ENCODE peak calls at places on chromosomes 12 and 14, in five cellular contexts. One of them, this sample, is unnamed.

GRCh38 chr12:109130755-109131521 is 14.6 kb downstream of the ACACB start:
- DNase-seq in left lung: no peak
- DNase-seq in HFFc6: no peak
- DNase-seq in H9: no peak
- DNase-seq in heart right ventricle: peak
- DNase-seq in this sample: no peak

GRCh38 chr12:6603095-6603567 is 4.0 kb downstream of the CHD4 start:
- DNase-seq in left lung: no peak
- DNase-seq in HFFc6: no peak
- DNase-seq in H9: peak
- DNase-seq in heart right ventricle: peak
- DNase-seq in this sample: no peak

GRCh38 chr14:69287096-69287991 is 27.4 kb downstream of the GALNT16 start:
- DNase-seq in left lung: no peak
- DNase-seq in HFFc6: no peak
- DNase-seq in H9: peak
- DNase-seq in heart right ventricle: no peak
- DNase-seq in this sample: no peak

GRCh38 chr12:110543252-110543959 is 39.7 kb downstream of the PPTC7 start:
- DNase-seq in left lung: no peak
- DNase-seq in HFFc6: no peak
- DNase-seq in H9: no peak
- DNase-seq in heart right ventricle: peak
- DNase-seq in this sample: no peak

GRCh38 chr12:68340404-68341270 is 8.5 kb upstream of the MDM1 start:
- DNase-seq in left lung: no peak
- DNase-seq in HFFc6: no peak
- DNase-seq in H9: no peak
- DNase-seq in heart right ventricle: no peak
- DNase-seq in this sample: no peak

GRCh38 chr12:89208661-89209096 is 143.6 kb downstream of the DUSP6 start:
- DNase-seq in left lung: no peak
- DNase-seq in HFFc6: no peak
- DNase-seq in H9: no peak
- DNase-seq in heart right ventricle: no peak
- DNase-seq in this sample: no peak

GRCh38 chr14:23119362-23120327 is 590 bp upstream of the CEBPE start:
- DNase-seq in left lung: no peak
- DNase-seq in HFFc6: no peak
- DNase-seq in H9: no peak
- DNase-seq in heart right ventricle: no peak
- DNase-seq in this sample: no peak

GRCh38 chr14:102514987-102515733 is 5.6 kb upstream of the ANKRD9 start:
- DNase-seq in left lung: no peak
- DNase-seq in HFFc6: no peak
- DNase-seq in H9: no peak
- DNase-seq in heart right ventricle: no peak
- DNase-seq in this sample: no peak

GRCh38 chr14:92886337-92886736 is 36.6 kb upstream of the CHGA start:
- DNase-seq in left lung: no peak
- DNase-seq in HFFc6: no peak
- DNase-seq in H9: no peak
- DNase-seq in heart right ventricle: no peak
- DNase-seq in this sample: no peak

GRCh38 chr14:95025941-95026340 is 131.4 kb downstream of the DICER1 start:
- DNase-seq in left lung: no peak
- DNase-seq in HFFc6: no peak
- DNase-seq in H9: no peak
- DNase-seq in heart right ventricle: no peak
- DNase-seq in this sample: no peak

GRCh38 chr12:103093499-103094106 is 136.1 kb downstream of the ASCL1 start:
- DNase-seq in left lung: no peak
- DNase-seq in HFFc6: no peak
- DNase-seq in H9: no peak
- DNase-seq in heart right ventricle: no peak
- DNase-seq in this sample: no peak

GRCh38 chr14:23160924-23161522 is 22.4 kb downstream of the SLC7A8 start:
- DNase-seq in left lung: no peak
- DNase-seq in HFFc6: peak
- DNase-seq in H9: peak
- DNase-seq in heart right ventricle: no peak
- DNase-seq in this sample: no peak

GRCh38 chr12:132638541-132639408 is 20.2 kb downstream of the P2RX2 start:
- DNase-seq in left lung: no peak
- DNase-seq in HFFc6: peak
- DNase-seq in H9: peak
- DNase-seq in heart right ventricle: no peak
- DNase-seq in this sample: no peak

GRCh38 chr14:95315156-95315555 is 4.6 kb downstream of the CLMN start:
- DNase-seq in left lung: no peak
- DNase-seq in HFFc6: no peak
- DNase-seq in H9: no peak
- DNase-seq in heart right ventricle: no peak
- DNase-seq in this sample: peak

GRCh38 chr12:52027085-52027843 is 20.5 kb downstream of the TAMALIN start:
- DNase-seq in left lung: peak
- DNase-seq in HFFc6: no peak
- DNase-seq in H9: no peak
- DNase-seq in heart right ventricle: peak
- DNase-seq in this sample: no peak

GRCh38 chr14:77055981-77056380 is 27.5 kb upstream of the IRF2BPL start:
- DNase-seq in left lung: no peak
- DNase-seq in HFFc6: no peak
- DNase-seq in H9: no peak
- DNase-seq in heart right ventricle: no peak
- DNase-seq in this sample: no peak

GRCh38 chr14:76352639-76353281 is 23.2 kb upstream of the ESRRB start:
- DNase-seq in left lung: peak
- DNase-seq in HFFc6: no peak
- DNase-seq in H9: peak
- DNase-seq in heart right ventricle: peak
- DNase-seq in this sample: no peak

GRCh38 chr12:1583421-1584078 is 10.8 kb downstream of the FBXL14 start:
- DNase-seq in left lung: no peak
- DNase-seq in HFFc6: peak
- DNase-seq in H9: peak
- DNase-seq in heart right ventricle: no peak
- DNase-seq in this sample: no peak

GRCh38 chr14:54000341-54000811 is 43.8 kb upstream of the BMP4 start:
- DNase-seq in left lung: no peak
- DNase-seq in HFFc6: peak
- DNase-seq in H9: no peak
- DNase-seq in heart right ventricle: no peak
- DNase-seq in this sample: no peak

GRCh38 chr14:36835145-36835544 is 173.5 kb downstream of the PAX9 start:
- DNase-seq in left lung: no peak
- DNase-seq in HFFc6: no peak
- DNase-seq in H9: no peak
- DNase-seq in heart right ventricle: no peak
- DNase-seq in this sample: no peak

DNA sequence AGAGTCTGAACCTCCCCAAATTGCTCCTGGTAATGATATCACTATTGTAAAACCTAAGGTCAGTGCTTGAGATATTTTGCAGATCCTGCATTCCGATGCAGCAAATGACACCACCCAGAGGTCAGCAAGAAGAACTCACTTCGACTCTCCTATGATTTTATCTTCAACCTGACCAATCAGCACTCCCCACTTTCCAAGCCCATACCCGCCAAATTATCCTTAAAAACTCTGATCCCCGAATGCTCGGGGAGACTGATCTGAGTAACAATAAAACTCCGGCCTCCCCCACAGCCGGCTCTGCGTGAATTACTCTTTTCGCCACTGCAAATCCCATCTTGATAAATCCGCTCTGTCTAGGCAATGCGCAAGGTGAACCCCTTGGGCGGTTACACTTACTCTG is 1.2 kb downstream of the NPC2 start:
- DNase-seq in left lung: no peak
- DNase-seq in HFFc6: peak
- DNase-seq in H9: no peak
- DNase-seq in heart right ventricle: no peak
- DNase-seq in this sample: no peak
- TF ChIP-seq CTCF in left lung: no peak
- TF ChIP-seq CTCF in HFFc6: peak
- TF ChIP-seq CTCF in H9: peak
- TF ChIP-seq CTCF in heart right ventricle: peak
- TF ChIP-seq CTCF in this sample: peak

GRCh38 chr12:18339633-18340032 is 78.3 kb downstream of the PIK3C2G start:
- DNase-seq in left lung: no peak
- DNase-seq in HFFc6: no peak
- DNase-seq in H9: no peak
- DNase-seq in heart right ventricle: no peak
- DNase-seq in this sample: no peak

GRCh38 chr12:18340796-18341195 is 79.5 kb downstream of the PIK3C2G start:
- DNase-seq in left lung: no peak
- DNase-seq in HFFc6: no peak
- DNase-seq in H9: no peak
- DNase-seq in heart right ventricle: no peak
- DNase-seq in this sample: no peak

GRCh38 chr12:18340186-18340585 is 78.9 kb downstream of the PIK3C2G start:
- DNase-seq in left lung: no peak
- DNase-seq in HFFc6: no peak
- DNase-seq in H9: no peak
- DNase-seq in heart right ventricle: no peak
- DNase-seq in this sample: no peak

GRCh38 chr12:18343708-18344107 is 82.4 kb downstream of the PIK3C2G start:
- DNase-seq in left lung: no peak
- DNase-seq in HFFc6: no peak
- DNase-seq in H9: no peak
- DNase-seq in heart right ventricle: no peak
- DNase-seq in this sample: no peak

GRCh38 chr12:18345021-18345735 is 83.9 kb downstream of the PIK3C2G start:
- DNase-seq in left lung: no peak
- DNase-seq in HFFc6: no peak
- DNase-seq in H9: no peak
- DNase-seq in heart right ventricle: no peak
- DNase-seq in this sample: no peak
- TF ChIP-seq CTCF in left lung: no peak
- TF ChIP-seq CTCF in HFFc6: peak
- TF ChIP-seq CTCF in H9: no peak
- TF ChIP-seq CTCF in heart right ventricle: no peak
- TF ChIP-seq CTCF in this sample: no peak

GRCh38 chr14:79408696-79409095 is 802.6 kb downstream of the DIO2 start:
- DNase-seq in left lung: no peak
- DNase-seq in HFFc6: no peak
- DNase-seq in H9: no peak
- DNase-seq in heart right ventricle: no peak
- DNase-seq in this sample: no peak
- TF ChIP-seq CTCF in left lung: no peak
- TF ChIP-seq CTCF in HFFc6: peak
- TF ChIP-seq CTCF in H9: peak
- TF ChIP-seq CTCF in heart right ventricle: no peak
- TF ChIP-seq CTCF in this sample: peak

GRCh38 chr12:49138587-49138986 is 7.4 kb upstream of the TUBA1B start:
- DNase-seq in left lung: no peak
- DNase-seq in HFFc6: no peak
- DNase-seq in H9: no peak
- DNase-seq in heart right ventricle: no peak
- DNase-seq in this sample: no peak

GRCh38 chr12:49147384-49147783 is 16.2 kb upstream of the TUBA1B start:
- DNase-seq in left lung: no peak
- DNase-seq in HFFc6: no peak
- DNase-seq in H9: no peak
- DNase-seq in heart right ventricle: no peak
- DNase-seq in this sample: no peak

GRCh38 chr12:49138999-49139398 is 7.8 kb upstream of the TUBA1B start:
- DNase-seq in left lung: no peak
- DNase-seq in HFFc6: no peak
- DNase-seq in H9: no peak
- DNase-seq in heart right ventricle: no peak
- DNase-seq in this sample: no peak

GRCh38 chr12:49146406-49146805 is 15.2 kb upstream of the TUBA1B start:
- DNase-seq in left lung: no peak
- DNase-seq in HFFc6: no peak
- DNase-seq in H9: no peak
- DNase-seq in heart right ventricle: no peak
- DNase-seq in this sample: no peak

GRCh38 chr12:49144384-49144783 is 13.2 kb upstream of the TUBA1B start:
- DNase-seq in left lung: no peak
- DNase-seq in HFFc6: no peak
- DNase-seq in H9: no peak
- DNase-seq in heart right ventricle: no peak
- DNase-seq in this sample: no peak
- TF ChIP-seq CTCF in left lung: no peak
- TF ChIP-seq CTCF in HFFc6: no peak
- TF ChIP-seq CTCF in H9: no peak
- TF ChIP-seq CTCF in heart right ventricle: no peak
- TF ChIP-seq CTCF in this sample: no peak

GRCh38 chr14:52852810-52853521 is 61.6 kb upstream of the GNPNAT1 start:
- DNase-seq in left lung: no peak
- DNase-seq in HFFc6: no peak
- DNase-seq in H9: no peak
- DNase-seq in heart right ventricle: no peak
- DNase-seq in this sample: no peak

GRCh38 chr14:52848626-52849025 is 57.2 kb upstream of the GNPNAT1 start:
- DNase-seq in left lung: no peak
- DNase-seq in HFFc6: no peak
- DNase-seq in H9: no peak
- DNase-seq in heart right ventricle: no peak
- DNase-seq in this sample: no peak

GRCh38 chr14:52853522-52853854 is 62.1 kb upstream of the GNPNAT1 start:
- DNase-seq in left lung: no peak
- DNase-seq in HFFc6: no peak
- DNase-seq in H9: no peak
- DNase-seq in heart right ventricle: no peak
- DNase-seq in this sample: no peak

GRCh38 chr14:52845079-52845478 is 53.7 kb upstream of the GNPNAT1 start:
- DNase-seq in left lung: no peak
- DNase-seq in HFFc6: no peak
- DNase-seq in H9: no peak
- DNase-seq in heart right ventricle: no peak
- DNase-seq in this sample: no peak

DNA sequence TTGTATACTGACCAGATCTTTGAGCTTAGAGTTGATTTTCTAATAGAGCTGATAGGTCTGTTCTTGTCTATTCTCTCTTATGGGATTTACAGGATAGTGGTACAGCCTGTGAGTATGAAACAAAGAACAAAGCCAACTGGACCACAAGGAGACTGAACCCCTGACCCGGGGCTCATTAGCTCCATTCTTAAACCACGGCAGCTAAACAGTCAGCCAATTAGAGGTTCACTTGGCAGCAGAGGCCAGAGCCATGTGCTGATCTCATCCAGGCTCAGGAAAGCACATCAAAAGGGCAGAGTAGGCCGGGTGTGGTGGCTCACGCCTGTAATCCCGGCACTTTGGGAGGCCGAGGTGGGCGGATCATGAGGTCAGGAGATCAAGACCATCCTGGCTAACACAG is 59.1 kb upstream of the GNPNAT1 start:
- DNase-seq in left lung: no peak
- DNase-seq in HFFc6: peak
- DNase-seq in H9: no peak
- DNase-seq in heart right ventricle: no peak
- DNase-seq in this sample: no peak
- TF ChIP-seq CTCF in left lung: no peak
- TF ChIP-seq CTCF in HFFc6: no peak
- TF ChIP-seq CTCF in H9: no peak
- TF ChIP-seq CTCF in heart right ventricle: no peak
- TF ChIP-seq CTCF in this sample: no peak